ENCODE peak calls at places on chromosome 12, in five cellular contexts. F, J, T, W and S are unnamed samples.

GRCh38 chr12:39975374-39975918 is 130.4 kb downstream of the SLC2A13 start:
- DNase-seq in F (no peak), J (no peak), T (no peak), W (no peak), S (no peak)

GRCh38 chr12:11743748-11744147 is 94.3 kb downstream of the ETV6 start:
- DNase-seq in F (no peak), J (no peak), T (no peak), W (no peak), S (no peak)

GRCh38 chr12:15720299-15720698 is 68.9 kb downstream of the EPS8 start:
- DNase-seq in F (no peak), J (no peak), T (no peak), W (no peak), S (no peak)

GRCh38 chr12:54509660-54510059 is 12.1 kb downstream of the NCKAP1L start:
- DNase-seq in F (no peak), J (no peak), T (no peak), W (no peak), S (no peak)

GRCh38 chr12:68823711-68824110 is 15.7 kb downstream of the MDM2 start:
- DNase-seq in F (no peak), J (no peak), T (no peak), W (no peak), S (no peak)

GRCh38 chr12:13084898-13085640 is 18.4 kb downstream of the GSG1 start:
- DNase-seq in F (no peak), J (no peak), T (no peak), W (no peak), S (no peak)

GRCh38 chr12:62438098-62438692 is 28.4 kb upstream of the MON2 start:
- DNase-seq in F (peak; percentile 38), J (peak; percentile 70), T (peak; percentile 11), W (peak; percentile 77), S (no peak)

GRCh38 chr12:129607293-129607692 is 296.5 kb downstream of the TMEM132D start:
- DNase-seq in F (no peak), J (no peak), T (no peak), W (no peak), S (no peak)

GRCh38 chr12:94940771-94941170 is 62.7 kb downstream of the NDUFA12 start:
- DNase-seq in F (no peak), J (no peak), T (no peak), W (no peak), S (no peak)

GRCh38 chr12:53299101-53299453 is 418 bp upstream of the MYG1 start:
- DNase-seq in F (no peak), J (peak; percentile 61), T (no peak), W (no peak), S (no peak)

GRCh38 chr12:41924111-41924510 is 220.6 kb downstream of the GXYLT1 start:
- DNase-seq in F (no peak), J (no peak), T (no peak), W (no peak), S (no peak)

GRCh38 chr12:121538699-121539061 is 42.1 kb downstream of the KDM2B start:
- DNase-seq in F (no peak), J (peak; percentile 24), T (no peak), W (no peak), S (no peak)

GRCh38 chr12:122189626-122190475 is 6.9 kb downstream of the LRRC43 start:
- DNase-seq in F (no peak), J (no peak), T (no peak), W (no peak), S (no peak)

GRCh38 chr12:102629262-102629888 is 149.0 kb upstream of the IGF1 start:
- DNase-seq in F (no peak), J (no peak), T (no peak), W (no peak), S (no peak)

GRCh38 chr12:113932411-113933196 is 33.5 kb downstream of the RBM19 start:
- DNase-seq in F (no peak), J (no peak), T (no peak), W (peak; percentile 66), S (no peak)

GRCh38 chr12:5480218-5480952 is 48.5 kb downstream of the NTF3 start:
- DNase-seq in F (peak; percentile 80), J (no peak), T (no peak), W (no peak), S (peak; percentile 53)

GRCh38 chr12:8544295-8544694 is 3.6 kb upstream of the CLEC4E start:
- DNase-seq in F (peak; percentile 66), J (peak; percentile 90), T (peak; percentile 62), W (peak; percentile 50), S (peak; percentile 31)

GRCh38 chr12:4164591-4165558 is 108.7 kb upstream of the CCND2 start:
- DNase-seq in F (no peak), J (peak; percentile 81), T (peak; percentile 45), W (no peak), S (no peak)

GRCh38 chr12:45357547-45358417 is 141.9 kb downstream of the ANO6 start:
- DNase-seq in F (no peak), J (no peak), T (no peak), W (no peak), S (no peak)

GRCh38 chr12:94615284-94616216 is 34.8 kb downstream of the TMCC3 start:
- DNase-seq in F (peak; percentile 59), J (no peak), T (no peak), W (peak; percentile 63), S (no peak)

GRCh38 chr12:2652401-2653081 is 142.2 kb upstream of the FKBP4 start:
- DNase-seq in F (no peak), J (no peak), T (no peak), W (no peak), S (no peak)

GRCh38 chr12:94701711-94702110 is 51.4 kb upstream of the TMCC3 start:
- DNase-seq in F (no peak), J (no peak), T (no peak), W (no peak), S (no peak)

GRCh38 chr12:116466536-116466935 is 92.6 kb upstream of the MAP1LC3B2 start:
- DNase-seq in F (no peak), J (no peak), T (no peak), W (no peak), S (no peak)

GRCh38 chr12:79614730-79615129 is 76.0 kb downstream of the PAWR start:
- DNase-seq in F (no peak), J (no peak), T (no peak), W (no peak), S (no peak)

GRCh38 chr12:107429006-107429698 is 256.4 kb upstream of the PWP1 start:
- DNase-seq in F (peak; percentile 31), J (no peak), T (no peak), W (no peak), S (peak; percentile 7)

GRCh38 chr12:86421333-86421732 is 165.1 kb upstream of the MGAT4C start:
- DNase-seq in F (no peak), J (no peak), T (no peak), W (no peak), S (no peak)